ENCODE peak calls at places on chromosomes 13 and 19, in five cellular contexts. One of them, this sample, is unnamed.

GRCh38 chr13:74868044-74868443 is 613.9 kb downstream of the TBC1D4 start:
- DNase-seq in neuronal stem cell: no peak
- DNase-seq in IMR-90: no peak
- DNase-seq in H1: no peak
- DNase-seq in mesendoderm: no peak
- DNase-seq in this sample: no peak

GRCh38 chr13:114106991-114107685 is 25.3 kb downstream of the RASA3 start:
- DNase-seq in neuronal stem cell: no peak
- DNase-seq in IMR-90: no peak
- DNase-seq in H1: no peak
- DNase-seq in mesendoderm: no peak
- DNase-seq in this sample: no peak

GRCh38 chr13:93621051-93621450 is 394.4 kb downstream of the GPC6 start:
- DNase-seq in neuronal stem cell: no peak
- DNase-seq in IMR-90: no peak
- DNase-seq in H1: no peak
- DNase-seq in mesendoderm: no peak
- DNase-seq in this sample: no peak

GRCh38 chr13:94906605-94907004 is 194.3 kb upstream of the SOX21 start:
- DNase-seq in neuronal stem cell: no peak
- DNase-seq in IMR-90: no peak
- DNase-seq in H1: no peak
- DNase-seq in mesendoderm: no peak
- DNase-seq in this sample: no peak

GRCh38 chr19:17031741-17032140 is 5.1 kb upstream of the CPAMD8 start:
- DNase-seq in neuronal stem cell: no peak
- DNase-seq in IMR-90: no peak
- DNase-seq in H1: no peak
- DNase-seq in mesendoderm: no peak
- DNase-seq in this sample: peak; percentile 35

GRCh38 chr13:48749144-48749543 is 95.4 kb downstream of the CYSLTR2 start:
- DNase-seq in neuronal stem cell: no peak
- DNase-seq in IMR-90: peak; percentile 70
- DNase-seq in H1: no peak
- DNase-seq in mesendoderm: no peak
- DNase-seq in this sample: no peak

GRCh38 chr19:1668339-1669123 is 16.1 kb upstream of the TCF3 start:
- DNase-seq in neuronal stem cell: no peak
- DNase-seq in IMR-90: no peak
- DNase-seq in H1: no peak
- DNase-seq in mesendoderm: no peak
- DNase-seq in this sample: no peak

GRCh38 chr13:34412817-34413365 is 529.2 kb upstream of the NBEA start:
- DNase-seq in neuronal stem cell: no peak
- DNase-seq in IMR-90: no peak
- DNase-seq in H1: no peak
- DNase-seq in mesendoderm: no peak
- DNase-seq in this sample: peak; percentile 82

GRCh38 chr13:79462895-79463294 is 18.1 kb upstream of the NDFIP2 start:
- DNase-seq in neuronal stem cell: no peak
- DNase-seq in IMR-90: no peak
- DNase-seq in H1: no peak
- DNase-seq in mesendoderm: no peak
- DNase-seq in this sample: no peak

GRCh38 chr13:111317042-111317550 is 3.3 kb upstream of the TEX29 start:
- DNase-seq in neuronal stem cell: no peak
- DNase-seq in IMR-90: no peak
- DNase-seq in H1: no peak
- DNase-seq in mesendoderm: no peak
- DNase-seq in this sample: no peak

GRCh38 chr19:45352914-45353796 is 12.6 kb downstream of the KLC3 start:
- DNase-seq in neuronal stem cell: no peak
- DNase-seq in IMR-90: no peak
- DNase-seq in H1: no peak
- DNase-seq in mesendoderm: no peak
- DNase-seq in this sample: no peak

GRCh38 chr19:4199699-4200293 is 17.3 kb downstream of the ANKRD24 start:
- DNase-seq in neuronal stem cell: no peak
- DNase-seq in IMR-90: no peak
- DNase-seq in H1: no peak
- DNase-seq in mesendoderm: no peak
- DNase-seq in this sample: peak; percentile 28

GRCh38 chr19:41916033-41916424 is 12.2 kb downstream of the ERFL start:
- DNase-seq in neuronal stem cell: no peak
- DNase-seq in IMR-90: no peak
- DNase-seq in H1: no peak
- DNase-seq in mesendoderm: no peak
- DNase-seq in this sample: no peak
- H3K23ac ChIP-seq in neuronal stem cell: peak overlapping the region; percentile 90
- H3K23ac ChIP-seq in IMR-90: peak overlapping the region; percentile 79
- H3K23ac ChIP-seq in H1: peak overlapping the region; percentile 28
- H3K23ac ChIP-seq in mesendoderm: no peak overlapping the region
- H3K23ac ChIP-seq in this sample: peak overlapping the region; percentile 77

DNA sequence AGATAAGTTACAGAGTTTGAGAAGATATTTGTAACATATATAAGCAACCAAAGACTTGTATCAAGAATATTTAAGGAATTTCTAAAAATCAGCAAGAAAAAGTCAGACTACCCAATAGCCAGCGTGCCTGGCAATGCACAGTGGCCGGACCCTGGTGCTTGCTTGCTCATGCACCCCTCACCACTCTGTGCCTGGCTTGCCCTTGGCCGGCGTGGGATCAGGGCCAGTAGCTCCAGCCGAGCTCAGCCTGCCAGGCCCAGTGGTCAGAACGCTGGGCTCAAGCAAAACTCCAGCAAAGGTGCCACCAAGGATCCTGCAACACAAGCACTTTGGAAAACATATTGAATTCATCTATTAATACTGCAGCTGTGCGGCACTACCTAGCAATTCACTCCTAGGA is 95.1 kb downstream of the KATNAL1 start:
- DNase-seq in neuronal stem cell: no peak
- DNase-seq in IMR-90: no peak
- DNase-seq in H1: no peak
- DNase-seq in mesendoderm: no peak
- DNase-seq in this sample: no peak
- H3K23ac ChIP-seq in neuronal stem cell: no peak overlapping the region
- H3K23ac ChIP-seq in IMR-90: no peak overlapping the region
- H3K23ac ChIP-seq in H1: no peak overlapping the region
- H3K23ac ChIP-seq in mesendoderm: no peak overlapping the region
- H3K23ac ChIP-seq in this sample: no peak overlapping the region

GRCh38 chr13:43880930-43881329 is 1.2 kb downstream of the LACC1 start:
- DNase-seq in neuronal stem cell: no peak
- DNase-seq in IMR-90: no peak
- DNase-seq in H1: no peak
- DNase-seq in mesendoderm: no peak
- DNase-seq in this sample: no peak

GRCh38 chr13:43877788-43878187 is 1.8 kb downstream of the CCDC122 start:
- DNase-seq in neuronal stem cell: no peak
- DNase-seq in IMR-90: no peak
- DNase-seq in H1: no peak
- DNase-seq in mesendoderm: no peak
- DNase-seq in this sample: no peak

GRCh38 chr13:43878897-43879322 is 630 bp downstream of the CCDC122 start:
- DNase-seq in neuronal stem cell: no peak
- DNase-seq in IMR-90: peak; percentile 81
- DNase-seq in H1: no peak
- DNase-seq in mesendoderm: peak; percentile 58
- DNase-seq in this sample: peak; percentile 80

GRCh38 chr13:43880451-43880850 is 747 bp downstream of the LACC1 start:
- DNase-seq in neuronal stem cell: no peak
- DNase-seq in IMR-90: no peak
- DNase-seq in H1: no peak
- DNase-seq in mesendoderm: no peak
- DNase-seq in this sample: peak; percentile 23

GRCh38 chr13:43879323-43880181 is at the start of the genes CCDC122 and LACC1:
- DNase-seq in neuronal stem cell: peak; percentile 62
- DNase-seq in IMR-90: peak; percentile 84
- DNase-seq in H1: no peak
- DNase-seq in mesendoderm: peak; percentile 89
- DNase-seq in this sample: peak; percentile 95
- H3K23ac ChIP-seq in neuronal stem cell: peak within 1 kb of the TSS; percentile 82
- H3K23ac ChIP-seq in IMR-90: peak within 1 kb of the TSS; percentile 96
- H3K23ac ChIP-seq in H1: no peak within 1 kb of the TSS
- H3K23ac ChIP-seq in mesendoderm: peak within 1 kb of the TSS; percentile 37
- H3K23ac ChIP-seq in this sample: no peak within 1 kb of the TSS

GRCh38 chr19:18520848-18521691 is 800 bp downstream of the ELL start:
- DNase-seq in neuronal stem cell: peak; percentile 26
- DNase-seq in IMR-90: no peak
- DNase-seq in H1: no peak
- DNase-seq in mesendoderm: peak; percentile 33
- DNase-seq in this sample: no peak
- H3K23ac ChIP-seq in neuronal stem cell: peak overlapping the region; percentile 20
- H3K23ac ChIP-seq in IMR-90: peak overlapping the region; percentile 98
- H3K23ac ChIP-seq in H1: no peak overlapping the region
- H3K23ac ChIP-seq in mesendoderm: peak overlapping the region; percentile 85
- H3K23ac ChIP-seq in this sample: peak overlapping the region; percentile 66

DNA sequence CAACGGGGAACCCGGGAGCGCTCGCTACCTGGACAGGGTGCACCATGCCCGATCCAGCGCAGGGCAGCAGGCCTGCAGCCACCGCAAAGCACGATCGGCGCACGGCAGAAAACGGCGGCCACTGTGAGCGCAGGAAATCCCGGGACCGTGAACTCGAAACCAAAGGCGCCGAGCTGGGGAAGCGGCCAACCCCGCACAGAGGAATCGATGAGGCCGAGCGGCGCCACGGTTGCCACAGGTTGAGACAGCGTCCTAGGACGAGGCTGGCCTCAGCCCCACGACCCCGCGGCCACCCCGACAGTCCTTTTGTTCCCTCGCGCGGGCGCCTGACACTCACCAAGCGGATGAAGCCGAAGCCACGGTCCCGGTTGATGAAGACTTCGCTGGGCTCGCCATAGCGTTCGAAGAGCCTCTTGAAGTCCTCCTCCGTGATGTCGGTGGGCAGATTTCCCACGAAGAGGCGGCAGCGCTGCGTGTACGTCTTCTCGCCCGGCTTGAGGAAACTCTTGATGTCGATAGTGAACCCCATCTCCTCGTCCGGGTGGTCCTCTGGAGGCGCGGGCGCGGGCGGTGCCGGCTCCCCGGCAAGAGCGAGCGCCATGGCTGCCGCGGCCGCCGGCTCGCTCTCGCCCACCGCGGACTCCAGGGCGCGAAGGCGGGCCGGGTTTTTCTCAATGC is 557 bp downstream of the PSPC1 start:
- DNase-seq in neuronal stem cell: peak; percentile 26
- DNase-seq in IMR-90: peak; percentile 45
- DNase-seq in H1: no peak
- DNase-seq in mesendoderm: peak; percentile 51
- DNase-seq in this sample: peak; percentile 39
- H3K23ac ChIP-seq in neuronal stem cell: peak overlapping the region; percentile 65
- H3K23ac ChIP-seq in IMR-90: peak overlapping the region; percentile 98
- H3K23ac ChIP-seq in H1: no peak overlapping the region
- H3K23ac ChIP-seq in mesendoderm: peak overlapping the region; percentile 48
- H3K23ac ChIP-seq in this sample: no peak overlapping the region

This sample was measured in trophoblast cell.